ENCODE peak calls at places on chromosome 12, in nine cellular contexts. S is HS-5; N is activated CD4-positive, alpha-beta T cell treated with anti-CD3 and anti-CD28 coated beads, Interleukin-2, amount 50 U/mL, for 1 hour; Q is glutamatergic neuron; R is stimulated activated CD8-positive, alpha-beta memory T cell treated with anti-CD3 and anti-CD28 coated beads, Interleukin-7, amount 100 ng/mL, for 4 hours; J is stimulated activated CD4-positive, alpha-beta T cell treated with anti-CD3 and anti-CD28 coated beads, TNF-alpha, amount 100 ng/mL, for 24 hours; V is colonic mucosa; X is T-helper 2 cell; M is ACHN. F is an unnamed sample.

GRCh38 chr12:93895096-93895460 is 217.9 kb downstream of the CRADD start:
- DNase-seq in S (no peak), N (no peak), Q (no peak), R (no peak), J (no peak), V (no peak), X (no peak), M (no peak), F (no peak)

GRCh38 chr12:25692115-25693035 is 139.3 kb upstream of the LMNTD1 start:
- DNase-seq in S (no peak), N (no peak), Q (no peak), R (no peak), J (no peak), V (no peak), X (no peak), M (no peak), F (no peak)

GRCh38 chr12:118307069-118307954 is 65.4 kb downstream of the TAOK3 start:
- DNase-seq in S (peak), N (no peak), Q (no peak), R (peak), J (peak), V (no peak), X (peak), M (peak), F (no peak)

GRCh38 chr12:117674313-117674712 is 294.5 kb downstream of the KSR2 start:
- DNase-seq in S (no peak), N (no peak), Q (no peak), R (no peak), J (no peak), V (no peak), X (no peak), M (peak), F (no peak)

GRCh38 chr12:34392741-34393085 is 370.4 kb downstream of the ALG10 start:
- DNase-seq in S (no peak), N (no peak), Q (no peak), R (no peak), J (no peak), V (no peak), X (no peak), M (no peak), F (no peak)

GRCh38 chr12:95653761-95654546 is 102.7 kb upstream of the USP44 start:
- DNase-seq in S (peak), N (no peak), Q (no peak), R (no peak), J (no peak), V (no peak), X (peak), M (no peak), F (no peak)

GRCh38 chr12:71840226-71840847 is 778 bp downstream of the TBC1D15 start:
- DNase-seq in S (peak), N (no peak), Q (no peak), R (no peak), J (no peak), V (no peak), X (peak), M (peak), F (no peak)

GRCh38 chr12:89951050-89951693 is 242.5 kb upstream of the ATP2B1 start:
- DNase-seq in S (no peak), N (no peak), Q (no peak), R (no peak), J (no peak), V (peak), X (peak), M (no peak), F (no peak)

GRCh38 chr12:98058838-98059237 is 456.6 kb upstream of the TMPO start:
- DNase-seq in S (no peak), N (no peak), Q (no peak), R (no peak), J (no peak), V (no peak), X (no peak), M (no peak), F (no peak)

GRCh38 chr12:54426690-54427089 is 7.6 kb upstream of the ITGA5 start:
- DNase-seq in S (no peak), N (no peak), Q (no peak), R (no peak), J (no peak), V (no peak), X (no peak), M (no peak), F (no peak)

GRCh38 chr12:85580562-85581168 is 255.5 kb downstream of the RASSF9 start:
- DNase-seq in S (no peak), N (no peak), Q (no peak), R (no peak), J (no peak), V (no peak), X (no peak), M (no peak), F (no peak)

F was measured in central memory CD4-positive, alpha-beta T cell.